ENCODE peak calls at places on chromosome 7, in eight cellular contexts. O, T, D, N, Y, B, G and F are unnamed samples.

GRCh38 chr7:103851357-103851756 is 138.1 kb downstream of the RELN start:
- DNase-seq in N (no peak), G (no peak), B (no peak), D (no peak), O (no peak), T (no peak), Y (no peak), F (no peak)

GRCh38 chr7:28688651-28689050 is 269.5 kb downstream of the TRIL start:
- DNase-seq in G (no peak), N (peak), T (no peak), Y (peak), O (no peak), B (no peak), D (no peak), F (no peak)

GRCh38 chr7:28309684-28310083 is 102.6 kb upstream of the CREB5 start:
- DNase-seq in T (no peak), G (no peak), N (no peak), Y (no peak), B (no peak), D (no peak), O (no peak), F (no peak)

GRCh38 chr7:28155019-28155660 is 25.5 kb downstream of the JAZF1 start:
- DNase-seq in Y (no peak), T (no peak), G (no peak), N (no peak), O (peak), B (no peak), D (no peak), F (no peak)

GRCh38 chr7:68224041-68224534 is 1227.5 kb downstream of the TYW1 start:
- DNase-seq in N (no peak), G (no peak), O (no peak), B (no peak), D (peak), T (no peak), Y (no peak), F (no peak)

GRCh38 chr7:98365863-98366561 is 34.9 kb downstream of the BAIAP2L1 start:
- DNase-seq in N (peak), G (no peak), O (no peak), D (peak), Y (no peak), B (no peak), T (no peak), F (no peak)

GRCh38 chr7:33195264-33195663 is 65.9 kb downstream of the BBS9 start:
- DNase-seq in N (no peak), O (no peak), B (no peak), D (no peak), Y (peak), T (no peak), G (no peak), F (no peak)

GRCh38 chr7:104929921-104930320 is 84.1 kb upstream of the KMT2E start:
- DNase-seq in N (no peak), O (no peak), T (no peak), B (no peak), D (no peak), G (no peak), Y (no peak), F (no peak)

GRCh38 chr7:134669845-134670373 is 23.3 kb downstream of the BPGM start:
- DNase-seq in Y (peak), G (no peak), B (peak), O (peak), T (no peak), N (peak), D (peak), F (peak)

GRCh38 chr7:28128608-28129007 is 52.0 kb downstream of the JAZF1 start:
- DNase-seq in T (no peak), N (no peak), O (no peak), Y (no peak), G (no peak), D (no peak), B (peak), F (no peak)